ENCODE peak calls at places on chromosomes 3 and 15, in six cellular contexts. One of them, this sample, is unnamed.

GRCh38 chr15:91821458-91821857 is 32.0 kb upstream of the SLCO3A1 start:
- DNase-seq in A549: no peak
- DNase-seq in heart left ventricle: no peak
- DNase-seq in sigmoid colon: no peak
- DNase-seq in GM12892: no peak
- DNase-seq in gastrocnemius medialis: no peak
- DNase-seq in this sample: no peak

GRCh38 chr3:163548005-163548404 is 1530.3 kb downstream of the SI start:
- DNase-seq in A549: no peak
- DNase-seq in heart left ventricle: no peak
- DNase-seq in sigmoid colon: no peak
- DNase-seq in GM12892: no peak
- DNase-seq in gastrocnemius medialis: no peak
- DNase-seq in this sample: no peak

GRCh38 chr3:57918123-57918837 is 89.9 kb upstream of the FLNB start:
- DNase-seq in A549: no peak
- DNase-seq in heart left ventricle: no peak
- DNase-seq in sigmoid colon: no peak
- DNase-seq in GM12892: no peak
- DNase-seq in gastrocnemius medialis: no peak
- DNase-seq in this sample: no peak

GRCh38 chr3:170731281-170731680 is 138.7 kb downstream of the RPL22L1 start:
- DNase-seq in A549: no peak
- DNase-seq in heart left ventricle: no peak
- DNase-seq in sigmoid colon: no peak
- DNase-seq in GM12892: no peak
- DNase-seq in gastrocnemius medialis: no peak
- DNase-seq in this sample: no peak

GRCh38 chr3:53236112-53236841 is 19.5 kb downstream of the TKT start:
- DNase-seq in A549: peak
- DNase-seq in heart left ventricle: peak
- DNase-seq in sigmoid colon: peak
- DNase-seq in GM12892: peak
- DNase-seq in gastrocnemius medialis: peak
- DNase-seq in this sample: peak

GRCh38 chr3:180594631-180595348 is 7.2 kb upstream of the TTC14 start:
- DNase-seq in A549: peak
- DNase-seq in heart left ventricle: no peak
- DNase-seq in sigmoid colon: no peak
- DNase-seq in GM12892: no peak
- DNase-seq in gastrocnemius medialis: no peak
- DNase-seq in this sample: no peak

GRCh38 chr15:31172606-31173005 is 71.1 kb upstream of the TRPM1 start:
- DNase-seq in A549: no peak
- DNase-seq in heart left ventricle: no peak
- DNase-seq in sigmoid colon: no peak
- DNase-seq in GM12892: no peak
- DNase-seq in gastrocnemius medialis: no peak
- DNase-seq in this sample: no peak

GRCh38 chr3:72847282-72847681 is 963 bp downstream of the SHQ1 start:
- DNase-seq in A549: no peak
- DNase-seq in heart left ventricle: no peak
- DNase-seq in sigmoid colon: no peak
- DNase-seq in GM12892: no peak
- DNase-seq in gastrocnemius medialis: no peak
- DNase-seq in this sample: no peak

GRCh38 chr3:149702691-149703426 is 45.0 kb upstream of the WWTR1 start:
- DNase-seq in A549: no peak
- DNase-seq in heart left ventricle: no peak
- DNase-seq in sigmoid colon: no peak
- DNase-seq in GM12892: no peak
- DNase-seq in gastrocnemius medialis: no peak
- DNase-seq in this sample: no peak

GRCh38 chr3:28326458-28326926 is 22.0 kb upstream of the ZCWPW2 start:
- DNase-seq in A549: no peak
- DNase-seq in heart left ventricle: no peak
- DNase-seq in sigmoid colon: no peak
- DNase-seq in GM12892: no peak
- DNase-seq in gastrocnemius medialis: no peak
- DNase-seq in this sample: no peak

GRCh38 chr3:35679409-35680080 is 40.2 kb downstream of the ARPP21 start:
- DNase-seq in A549: no peak
- DNase-seq in heart left ventricle: no peak
- DNase-seq in sigmoid colon: no peak
- DNase-seq in GM12892: no peak
- DNase-seq in gastrocnemius medialis: peak
- DNase-seq in this sample: no peak

GRCh38 chr3:183309276-183309675 is 56.2 kb downstream of the B3GNT5 start:
- DNase-seq in A549: no peak
- DNase-seq in heart left ventricle: peak
- DNase-seq in sigmoid colon: no peak
- DNase-seq in GM12892: no peak
- DNase-seq in gastrocnemius medialis: peak
- DNase-seq in this sample: no peak

GRCh38 chr3:183307749-183308148 is 54.7 kb downstream of the B3GNT5 start:
- DNase-seq in A549: no peak
- DNase-seq in heart left ventricle: no peak
- DNase-seq in sigmoid colon: no peak
- DNase-seq in GM12892: no peak
- DNase-seq in gastrocnemius medialis: no peak
- DNase-seq in this sample: no peak

GRCh38 chr3:183303725-183304124 is 50.7 kb downstream of the B3GNT5 start:
- DNase-seq in A549: no peak
- DNase-seq in heart left ventricle: no peak
- DNase-seq in sigmoid colon: no peak
- DNase-seq in GM12892: no peak
- DNase-seq in gastrocnemius medialis: no peak
- DNase-seq in this sample: no peak

GRCh38 chr3:183308746-183309145 is 55.7 kb downstream of the B3GNT5 start:
- DNase-seq in A549: no peak
- DNase-seq in heart left ventricle: no peak
- DNase-seq in sigmoid colon: no peak
- DNase-seq in GM12892: no peak
- DNase-seq in gastrocnemius medialis: no peak
- DNase-seq in this sample: no peak

DNA sequence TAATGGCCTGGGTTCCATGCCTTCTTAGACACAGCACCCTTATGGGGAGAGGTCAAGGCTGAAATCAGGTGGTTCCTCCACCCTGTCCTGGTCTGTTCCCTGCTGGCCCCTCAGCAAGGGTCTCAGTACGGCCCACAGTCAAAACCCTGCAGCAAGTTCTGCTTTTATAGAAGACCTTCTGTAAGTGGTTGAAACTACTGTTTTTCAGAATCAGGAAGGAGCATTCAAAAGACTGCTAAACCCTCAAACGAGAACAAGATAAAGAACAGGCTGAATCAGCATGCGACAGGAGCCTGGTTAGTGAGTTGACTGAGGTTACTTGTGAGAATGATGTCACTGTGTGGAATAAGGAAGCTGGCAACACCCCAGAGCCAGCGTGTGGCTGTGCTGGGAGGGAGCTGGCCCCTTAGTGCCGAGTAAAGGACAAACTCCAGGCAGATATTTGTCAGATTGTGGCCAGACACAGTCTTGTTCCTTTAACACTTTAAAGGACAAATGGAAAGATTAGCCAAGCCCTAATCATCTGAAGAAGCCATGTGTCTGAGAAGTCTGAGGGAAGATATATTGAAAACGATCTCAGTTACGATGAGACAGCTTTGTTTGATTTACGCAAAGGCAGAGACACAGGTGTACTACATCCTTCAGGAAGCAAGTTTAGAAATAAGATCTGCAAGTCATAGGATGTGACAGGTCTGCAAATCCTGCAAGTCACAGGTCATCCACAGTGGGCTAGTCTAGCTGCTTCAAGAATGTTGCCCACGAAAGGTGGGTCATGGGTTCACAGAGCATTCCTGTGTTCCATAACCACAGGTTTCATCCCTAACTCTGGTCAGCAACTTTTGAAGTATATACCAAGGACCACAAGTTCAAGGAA is 54.0 kb downstream of the B3GNT5 start:
- DNase-seq in A549: peak
- DNase-seq in heart left ventricle: peak
- DNase-seq in sigmoid colon: peak
- DNase-seq in GM12892: no peak
- DNase-seq in gastrocnemius medialis: peak
- DNase-seq in this sample: peak
- TF ChIP-seq POLR2A in A549: no peak
- TF ChIP-seq POLR2A in heart left ventricle: no peak
- TF ChIP-seq POLR2A in sigmoid colon: no peak
- TF ChIP-seq POLR2A in GM12892: no peak
- TF ChIP-seq POLR2A in gastrocnemius medialis: peak
- TF ChIP-seq POLR2A in this sample: no peak

GRCh38 chr15:64990168-64990470 is 405 bp upstream of the SPG21 start:
- DNase-seq in A549: no peak
- DNase-seq in heart left ventricle: no peak
- DNase-seq in sigmoid colon: no peak
- DNase-seq in GM12892: no peak
- DNase-seq in gastrocnemius medialis: no peak
- DNase-seq in this sample: no peak

GRCh38 chr15:64987136-64987535 is 2.6 kb downstream of the SPG21 start:
- DNase-seq in A549: no peak
- DNase-seq in heart left ventricle: no peak
- DNase-seq in sigmoid colon: no peak
- DNase-seq in GM12892: no peak
- DNase-seq in gastrocnemius medialis: no peak
- DNase-seq in this sample: no peak

GRCh38 chr15:64991536-64992135 is 1.9 kb upstream of the SPG21 start:
- DNase-seq in A549: no peak
- DNase-seq in heart left ventricle: peak
- DNase-seq in sigmoid colon: peak
- DNase-seq in GM12892: no peak
- DNase-seq in gastrocnemius medialis: no peak
- DNase-seq in this sample: no peak

GRCh38 chr15:64993290-64993689 is 3.6 kb upstream of the SPG21 start:
- DNase-seq in A549: no peak
- DNase-seq in heart left ventricle: no peak
- DNase-seq in sigmoid colon: no peak
- DNase-seq in GM12892: no peak
- DNase-seq in gastrocnemius medialis: no peak
- DNase-seq in this sample: no peak

DNA sequence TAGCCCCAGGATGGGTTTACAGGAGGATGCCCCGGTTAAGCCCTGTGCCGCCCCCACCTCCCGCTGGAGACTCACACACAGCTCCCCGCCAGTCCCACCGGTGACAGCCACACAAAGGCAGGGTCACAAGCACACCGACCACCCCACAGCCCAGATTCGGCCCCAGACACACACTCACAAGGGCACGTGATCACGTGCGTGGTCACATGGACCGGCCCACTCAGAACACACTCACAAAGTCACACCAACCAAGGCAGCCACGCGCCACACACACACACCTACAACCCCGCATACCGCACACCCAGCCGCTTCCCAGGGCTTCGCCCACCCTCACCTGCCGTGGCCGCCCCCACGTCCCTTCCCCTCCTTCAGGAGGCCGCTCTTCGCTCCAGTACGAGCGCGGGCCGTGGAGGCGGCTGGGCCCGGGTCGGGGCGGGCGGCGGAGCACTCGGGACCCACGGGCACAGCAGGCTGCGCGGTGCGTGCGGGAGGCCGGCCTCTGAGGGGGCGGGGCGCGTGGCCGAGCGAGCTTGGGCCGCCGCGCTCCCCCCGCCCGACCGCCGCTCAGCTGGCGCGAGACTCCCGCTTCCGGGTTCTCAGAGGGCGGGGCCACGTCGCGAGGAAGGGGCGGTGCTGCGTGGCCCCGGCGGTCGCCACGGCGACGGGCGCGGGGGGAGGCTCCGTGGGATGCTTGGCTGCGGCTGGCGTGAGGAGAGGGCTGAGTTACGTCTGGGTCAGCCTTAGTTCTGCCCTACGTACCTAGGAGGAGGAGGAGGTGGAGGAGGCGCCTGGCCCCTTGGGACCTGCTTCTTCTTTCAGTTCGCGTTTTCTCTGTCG is at the start of gene SPG21:
- DNase-seq in A549: peak
- DNase-seq in heart left ventricle: peak
- DNase-seq in sigmoid colon: peak
- DNase-seq in GM12892: peak
- DNase-seq in gastrocnemius medialis: peak
- DNase-seq in this sample: peak
- TF ChIP-seq POLR2A in A549: peak
- TF ChIP-seq POLR2A in heart left ventricle: peak
- TF ChIP-seq POLR2A in sigmoid colon: no peak
- TF ChIP-seq POLR2A in GM12892: peak
- TF ChIP-seq POLR2A in gastrocnemius medialis: peak
- TF ChIP-seq POLR2A in this sample: peak

DNA sequence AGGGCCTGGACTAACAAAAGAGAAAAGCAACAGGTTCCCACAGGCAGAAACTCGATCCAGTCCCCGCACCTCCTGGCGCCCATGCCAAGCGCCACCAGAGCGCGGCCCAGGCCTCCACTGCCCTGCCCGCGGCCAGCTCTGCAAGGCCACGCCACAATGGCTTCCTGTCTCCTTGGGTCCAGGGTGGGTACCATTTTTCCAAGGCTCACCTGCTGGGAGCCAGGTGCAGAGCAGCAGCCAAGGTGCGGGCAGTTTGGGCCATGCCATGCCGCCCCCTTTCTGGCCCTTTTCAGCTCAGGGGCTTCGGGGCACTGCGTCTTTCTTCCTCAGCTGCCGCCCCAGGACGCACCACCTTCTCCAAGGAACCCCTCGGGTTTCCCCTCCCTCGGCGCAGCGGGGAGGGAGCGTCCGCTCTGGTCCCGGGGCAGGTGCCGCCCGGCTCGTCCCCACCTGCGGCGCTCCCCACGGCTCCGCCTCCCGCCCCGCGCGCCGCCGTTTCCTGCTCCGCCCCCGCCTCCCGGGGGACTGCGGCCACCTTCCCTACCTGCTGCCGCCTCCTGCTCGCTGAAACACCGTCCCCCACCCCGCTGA is at the start of gene ILDR1:
- DNase-seq in A549: no peak
- DNase-seq in heart left ventricle: no peak
- DNase-seq in sigmoid colon: no peak
- DNase-seq in GM12892: peak
- DNase-seq in gastrocnemius medialis: no peak
- DNase-seq in this sample: no peak
- TF ChIP-seq POLR2A in A549: no peak
- TF ChIP-seq POLR2A in heart left ventricle: no peak
- TF ChIP-seq POLR2A in sigmoid colon: no peak
- TF ChIP-seq POLR2A in GM12892: peak
- TF ChIP-seq POLR2A in gastrocnemius medialis: no peak
- TF ChIP-seq POLR2A in this sample: no peak

DNA sequence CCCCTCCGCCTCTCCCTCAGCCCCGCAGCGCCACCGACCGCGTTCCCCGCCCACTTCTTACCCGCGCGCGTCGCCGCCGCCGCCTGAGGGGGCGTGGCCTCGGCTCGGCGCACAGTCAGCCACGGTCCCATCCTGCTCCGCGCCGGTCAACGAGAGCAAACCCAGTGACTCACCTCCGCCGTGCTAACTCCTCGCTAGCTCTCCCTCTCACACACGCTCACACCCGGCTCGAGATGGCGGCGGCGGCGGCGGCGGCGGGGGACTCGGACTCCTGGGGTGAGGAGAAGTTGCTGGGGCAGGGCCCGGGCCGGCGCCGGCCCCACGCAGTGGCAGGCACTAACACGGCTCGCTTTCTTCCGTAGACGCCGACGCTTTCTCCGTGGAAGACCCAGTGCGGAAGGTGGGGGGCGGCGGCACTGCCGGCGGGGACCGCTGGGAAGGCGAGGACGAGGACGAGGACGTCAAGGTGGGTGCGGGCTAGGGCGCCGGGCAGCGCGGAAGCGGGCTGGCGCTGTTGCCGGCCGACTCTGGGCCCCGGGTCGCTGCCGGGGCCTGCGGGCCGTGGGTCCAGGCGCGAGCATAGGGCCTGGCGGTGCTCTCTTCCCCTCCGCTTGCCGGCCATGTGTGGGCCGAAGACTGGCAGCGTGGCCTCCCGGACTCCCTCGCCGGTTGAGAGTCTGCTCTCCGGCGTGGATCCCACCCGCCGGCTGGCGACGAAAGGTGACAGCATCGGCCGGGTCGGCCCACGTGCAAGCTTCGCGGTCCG is at the start of gene EIF3J:
- DNase-seq in A549: peak
- DNase-seq in heart left ventricle: peak
- DNase-seq in sigmoid colon: peak
- DNase-seq in GM12892: peak
- DNase-seq in gastrocnemius medialis: peak
- DNase-seq in this sample: peak
- TF ChIP-seq POLR2A in A549: peak
- TF ChIP-seq POLR2A in heart left ventricle: peak
- TF ChIP-seq POLR2A in sigmoid colon: peak
- TF ChIP-seq POLR2A in GM12892: peak
- TF ChIP-seq POLR2A in gastrocnemius medialis: peak
- TF ChIP-seq POLR2A in this sample: peak